ENCODE peak calls at places on chromosomes 13 and 19, in nine cellular contexts. H is epithelial cell of proximal tubule; Z is cardiac fibroblast; M is choroid plexus epithelial cell; Y is fibroblast of pulmonary artery; A is fibroblast of lung; P is foreskin fibroblast; D is CD4-positive, CD25-positive, alpha-beta regulatory T cell; N is naive thymus-derived CD4-positive, alpha-beta T cell. T is an unnamed sample.

GRCh38 chr13:20825476-20825875 is 51.7 kb upstream of the EEF1AKMT1 start:
- DNase-seq in P (no peak), A (peak; percentile 54), D (no peak), Y (peak; percentile 24), H (no peak), M (peak; percentile 61), Z (peak; percentile 27), N (no peak), T (no peak)

GRCh38 chr19:49920624-49921363 is 8.2 kb upstream of the ATF5 start:
- DNase-seq in D (no peak), N (no peak), A (no peak), Z (no peak), P (no peak), M (no peak), H (no peak), Y (no peak), T (no peak)

GRCh38 chr19:40836754-40837429 is 13.4 kb downstream of the CYP2A6 start:
- DNase-seq in N (no peak), Y (no peak), H (no peak), M (no peak), D (no peak), P (no peak), Z (no peak), A (no peak), T (no peak)

GRCh38 chr19:38290631-38291147 is 13.4 kb upstream of the C19orf33 start:
- DNase-seq in D (no peak), P (peak; percentile 89), H (peak; percentile 78), N (no peak), Z (peak; percentile 92), A (peak; percentile 91), M (peak; percentile 78), Y (peak; percentile 76), T (no peak)

GRCh38 chr13:46402178-46402577 is 15.1 kb upstream of the RUBCNL start:
- DNase-seq in D (no peak), M (no peak), Y (no peak), N (no peak), A (no peak), Z (no peak), P (no peak), H (no peak), T (no peak)

GRCh38 chr13:22432690-22433089 is 748.1 kb upstream of the SGCG start:
- DNase-seq in A (no peak), M (no peak), N (no peak), Y (no peak), D (no peak), P (no peak), Z (no peak), H (no peak), T (no peak)

GRCh38 chr13:112105884-112106283 is 38.9 kb downstream of the SOX1 start:
- DNase-seq in M (no peak), H (no peak), D (no peak), P (no peak), Z (no peak), N (no peak), A (no peak), Y (no peak), T (no peak)

GRCh38 chr13:41458187-41458938 is 1.0 kb downstream of the RGCC start:
- DNase-seq in A (peak; percentile 18), M (no peak), P (no peak), Z (no peak), N (peak; percentile 69), Y (no peak), D (peak; percentile 63), H (no peak), T (peak; percentile 29)

GRCh38 chr19:53308339-53308811 is 25.2 kb upstream of the ZNF845 start:
- DNase-seq in Y (peak; percentile 22), P (peak; percentile 9), Z (peak; percentile 38), M (peak; percentile 37), A (peak; percentile 9), N (no peak), H (no peak), D (no peak), T (peak; percentile 51)

GRCh38 chr13:103521532-103521931 is 455.3 kb upstream of the SLC10A2 start:
- DNase-seq in P (no peak), D (no peak), N (no peak), A (no peak), Y (no peak), M (no peak), Z (no peak), H (no peak), T (no peak)

GRCh38 chr13:63088226-63088625 is 1672.6 kb upstream of the PCDH20 start:
- DNase-seq in Y (peak; percentile 29), N (no peak), P (peak; percentile 20), H (no peak), Z (peak; percentile 28), M (peak; percentile 39), D (no peak), A (peak; percentile 33), T (peak; percentile 27)

GRCh38 chr13:69603144-69603853 is 504.3 kb upstream of the ATXN8OS start:
- DNase-seq in D (no peak), Z (no peak), N (no peak), Y (no peak), M (no peak), H (no peak), P (no peak), A (no peak), T (no peak)

DNA sequence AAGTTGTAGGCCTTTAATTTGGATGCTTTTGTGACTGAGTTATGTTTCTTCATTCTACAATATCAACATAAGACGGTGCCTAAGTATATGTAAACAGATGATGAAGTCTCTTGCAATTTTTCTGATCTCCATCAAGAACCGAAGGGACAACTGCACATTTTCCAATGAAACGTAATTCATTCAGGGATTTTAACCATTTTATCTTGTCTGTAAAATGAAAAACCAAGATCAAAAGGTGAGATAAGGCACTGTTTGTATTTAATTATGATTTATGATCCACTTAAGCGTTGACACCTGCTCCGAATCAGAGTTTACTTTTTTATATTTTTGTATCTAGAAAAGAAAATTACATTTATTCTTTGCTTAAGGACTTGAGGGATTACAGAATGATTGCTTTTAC is 556.8 kb upstream of the ARGLU1 start:
- DNase-seq in H (no peak), A (no peak), M (no peak), N (no peak), Z (no peak), Y (no peak), P (no peak), D (no peak), T (no peak)
- H3K4me3 ChIP-seq in H (no peak overlapping the region), A (no peak overlapping the region), M (no peak overlapping the region), N (no peak overlapping the region), Z (no peak overlapping the region), Y (no peak overlapping the region), P (no peak overlapping the region), D (no peak overlapping the region), T (no peak overlapping the region)

GRCh38 chr19:10744848-10745293 is 27.0 kb downstream of the DNM2 start:
- DNase-seq in N (no peak), Y (no peak), Z (no peak), D (no peak), P (no peak), A (no peak), H (no peak), M (no peak), T (no peak)

GRCh38 chr19:10748924-10749434 is 31.1 kb downstream of the DNM2 start:
- DNase-seq in N (no peak), A (no peak), D (no peak), M (peak; percentile 34), Z (peak; percentile 52), P (no peak), Y (peak; percentile 44), H (no peak), T (peak; percentile 98)

GRCh38 chr19:10747674-10748073 is 29.8 kb downstream of the DNM2 start:
- DNase-seq in H (no peak), N (no peak), Y (no peak), A (no peak), M (no peak), Z (no peak), D (no peak), P (no peak), T (no peak)

GRCh38 chr19:10748195-10748923 is 30.5 kb downstream of the DNM2 start:
- DNase-seq in P (no peak), N (no peak), D (no peak), M (no peak), Y (no peak), Z (no peak), A (no peak), H (no peak), T (no peak)

DNA sequence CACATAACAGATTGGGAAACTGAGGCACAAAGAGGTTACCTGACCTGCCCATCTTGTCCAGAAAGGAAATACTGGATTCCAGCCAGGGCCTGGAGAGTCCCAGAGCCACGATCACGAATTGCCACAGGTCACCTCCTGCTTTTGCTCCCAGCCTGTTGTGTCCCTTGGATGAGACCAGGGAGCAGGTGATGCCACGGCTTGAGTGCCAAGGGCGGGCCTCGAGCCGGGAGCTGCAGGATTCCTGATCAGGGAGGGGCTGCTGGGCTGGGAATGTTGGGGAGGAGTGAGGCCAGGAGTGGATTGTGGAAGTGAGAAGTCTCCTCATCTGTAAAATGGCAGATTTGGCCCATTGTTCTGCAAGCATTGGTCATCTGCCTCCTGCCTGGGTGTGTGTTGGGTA is 29.4 kb downstream of the DNM2 start:
- DNase-seq in A (no peak), M (no peak), N (no peak), D (no peak), Y (no peak), P (no peak), H (no peak), Z (no peak), T (no peak)
- H3K4me3 ChIP-seq in A (no peak overlapping the region), M (no peak overlapping the region), N (no peak overlapping the region), D (no peak overlapping the region), Y (no peak overlapping the region), P (no peak overlapping the region), H (no peak overlapping the region), Z (no peak overlapping the region), T (no peak overlapping the region)

DNA sequence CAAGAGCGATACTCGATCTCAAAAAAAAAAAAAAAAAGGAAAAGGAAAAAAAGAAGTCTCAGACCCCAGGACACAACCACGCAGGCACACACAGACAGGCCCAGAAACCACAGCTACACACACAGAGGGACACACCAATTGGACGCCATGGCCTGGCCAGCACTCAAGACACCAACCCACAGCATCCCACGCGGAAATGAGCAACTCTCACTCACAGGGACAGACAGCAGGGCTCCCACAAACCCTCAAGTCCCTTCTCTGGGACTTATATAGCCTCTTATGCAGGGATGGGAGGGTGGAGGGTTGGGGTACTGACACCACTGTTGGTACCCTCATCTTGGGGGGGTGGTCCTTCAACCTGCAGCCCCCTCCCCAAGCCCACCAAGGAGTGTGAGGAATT is 5.9 kb downstream of the NOTCH3 start:
- DNase-seq in H (no peak), Z (peak; percentile 78), N (no peak), M (no peak), A (no peak), P (peak; percentile 54), Y (peak; percentile 56), D (no peak), T (no peak)
- H3K4me3 ChIP-seq in H (no peak overlapping the region), Z (peak overlapping the region; percentile 14), N (no peak overlapping the region), M (peak overlapping the region; percentile 50), A (peak overlapping the region; percentile 24), P (peak overlapping the region; percentile 38), Y (no peak overlapping the region), D (no peak overlapping the region), T (no peak overlapping the region)

DNA sequence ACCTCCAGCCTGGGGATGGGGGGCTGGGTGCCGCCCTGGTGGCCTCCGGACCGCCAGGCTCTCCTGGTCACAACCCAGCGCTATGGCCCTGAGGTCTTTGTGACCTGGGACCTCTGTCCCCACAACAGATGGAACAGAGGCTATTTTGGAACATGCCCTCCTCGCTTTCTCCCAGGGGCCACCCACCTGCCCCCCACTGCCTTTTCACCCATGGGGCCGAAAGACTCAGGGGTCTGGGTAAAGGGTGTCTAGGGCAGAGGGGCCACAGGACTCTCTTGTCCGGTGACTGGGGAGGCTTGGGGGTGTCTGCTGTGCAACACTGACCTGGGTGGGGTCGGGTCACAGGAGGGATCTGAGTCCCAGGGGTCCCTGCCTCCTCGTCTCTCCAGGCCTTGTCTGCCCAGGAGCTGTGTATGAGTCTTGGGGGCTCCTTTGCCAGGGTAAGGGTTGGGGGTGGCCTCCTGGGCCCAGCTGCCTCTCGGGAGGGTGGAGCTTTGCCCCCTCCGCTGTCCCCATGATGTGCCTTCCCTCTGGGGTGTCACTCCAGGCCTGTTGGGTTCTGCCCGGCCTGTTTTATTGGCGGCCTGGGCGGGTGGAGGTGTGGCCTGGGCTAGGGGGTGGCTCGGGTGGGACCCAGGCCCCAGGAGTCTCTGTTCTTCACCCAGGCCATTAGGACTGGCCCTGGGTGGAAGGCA is 2.0 kb downstream of the ARID3A start:
- DNase-seq in Z (no peak), P (no peak), A (no peak), Y (no peak), H (no peak), D (no peak), M (no peak), N (no peak), T (no peak)
- H3K4me3 ChIP-seq in Z (peak overlapping the region; percentile 78), P (peak overlapping the region; percentile 82), A (peak overlapping the region; percentile 74), Y (peak overlapping the region; percentile 79), H (no peak overlapping the region), D (no peak overlapping the region), M (peak overlapping the region; percentile 91), N (no peak overlapping the region), T (no peak overlapping the region)

T was measured in BE2C.